ENCODE peak calls at places on chromosome 1, in eight cellular contexts. T is substantia nigra, U is KBM-7, O is A172, M is NCI-H187 treated with DMSO at 0.1 percent for 48 hours, W is progenitor cell of endocrine pancreas, V is neural crest cell, F is HFFc6. K is an unnamed sample.
A peak's percentile ranks its signal among the peaks of the same experiment; 100 is the strongest.

GRCh38 chr1:154956557-154956956 is 658 bp upstream of the PBXIP1 start:
- DNase-seq in W (no peak), U (no peak), T (no peak), V (no peak), M (no peak), O (no peak), F (no peak), K (no peak)

GRCh38 chr1:169119405-169119804 is 12.9 kb downstream of the ATP1B1 start:
- DNase-seq in F (peak; percentile 67), W (no peak), O (peak; percentile 88), V (no peak), U (no peak), T (no peak), M (no peak), K (peak; percentile 33)

GRCh38 chr1:24921938-24922662 is 8.0 kb downstream of the RUNX3 start:
- DNase-seq in T (no peak), M (no peak), W (no peak), V (no peak), U (no peak), O (no peak), F (no peak), K (no peak)

GRCh38 chr1:204941415-204942338 is 71.0 kb downstream of the NFASC start:
- DNase-seq in U (peak; percentile 71), W (peak; percentile 71), F (peak; percentile 37), M (peak; percentile 11), V (peak; percentile 82), O (peak; percentile 70), T (peak; percentile 33), K (peak; percentile 48)

GRCh38 chr1:181551249-181551648 is 67.9 kb downstream of the CACNA1E start:
- DNase-seq in O (no peak), W (no peak), M (peak; percentile 13), T (peak; percentile 33), F (no peak), V (peak; percentile 14), U (no peak), K (no peak)

GRCh38 chr1:184890539-184890973 is 83.8 kb downstream of the NIBAN1 start:
- DNase-seq in W (no peak), U (no peak), F (peak; percentile 75), M (no peak), V (no peak), T (no peak), O (peak; percentile 42), K (no peak)

GRCh38 chr1:168629466-168629865 is 53.1 kb downstream of the XCL1 start:
- DNase-seq in M (no peak), V (no peak), U (no peak), T (no peak), W (no peak), O (peak; percentile 26), F (no peak), K (no peak)

GRCh38 chr1:34460193-34460592 is 283.5 kb downstream of the C1orf94 start:
- DNase-seq in M (no peak), W (peak; percentile 23), F (no peak), V (peak; percentile 51), T (no peak), O (peak; percentile 8), U (peak; percentile 17), K (peak; percentile 25)

GRCh38 chr1:111439461-111440351 is 9.3 kb downstream of the WDR77 start:
- DNase-seq in U (no peak), V (no peak), M (no peak), O (no peak), T (no peak), F (no peak), W (no peak), K (no peak)

GRCh38 chr1:88661951-88662664 is 22.0 kb upstream of the PKN2 start:
- DNase-seq in W (no peak), U (no peak), M (no peak), V (no peak), O (no peak), F (no peak), T (no peak), K (no peak)

GRCh38 chr1:24572301-24572700 is 16.4 kb downstream of the NCMAP start:
- DNase-seq in F (no peak), T (no peak), W (no peak), V (no peak), U (no peak), O (no peak), M (no peak), K (no peak)

GRCh38 chr1:233662503-233663105 is 48.7 kb downstream of the KCNK1 start:
- DNase-seq in O (no peak), V (no peak), W (no peak), U (no peak), T (no peak), M (no peak), F (no peak), K (no peak)

GRCh38 chr1:26555550-26555981 is 26.0 kb downstream of the RPS6KA1 start:
- DNase-seq in F (no peak), V (peak; percentile 59), O (no peak), M (no peak), T (peak; percentile 77), U (peak; percentile 73), W (no peak), K (peak; percentile 33)

GRCh38 chr1:172708452-172708851 is 49.5 kb downstream of the FASLG start:
- DNase-seq in O (no peak), M (no peak), W (no peak), T (no peak), V (no peak), U (no peak), F (no peak), K (peak; percentile 47)

GRCh38 chr1:3545363-3546047 is 65.8 kb downstream of the MEGF6 start:
- DNase-seq in U (no peak), O (no peak), V (no peak), F (no peak), W (no peak), M (no peak), T (no peak), K (no peak)

GRCh38 chr1:5333326-5333725 is 658.9 kb downstream of the NPHP4 start:
- DNase-seq in U (no peak), T (no peak), M (no peak), V (no peak), O (no peak), F (no peak), W (no peak), K (peak; percentile 43)

GRCh38 chr1:15741183-15741850 is 982 bp upstream of the TMEM82 start:
- DNase-seq in O (peak; percentile 37), F (peak; percentile 62), M (peak; percentile 36), T (peak; percentile 8), V (peak; percentile 53), U (peak; percentile 76), W (peak; percentile 78), K (peak; percentile 85)

GRCh38 chr1:168470821-168471473 is 72.8 kb downstream of the XCL2 start:
- DNase-seq in O (peak; percentile 97), W (no peak), V (no peak), F (peak; percentile 94), T (no peak), M (no peak), U (peak; percentile 42), K (peak; percentile 23)

GRCh38 chr1:1429671-1430073 is 5.8 kb upstream of the VWA1 start:
- DNase-seq in F (no peak), U (no peak), W (no peak), V (no peak), M (no peak), O (no peak), T (no peak), K (no peak)

GRCh38 chr1:216958569-216958968 is 235.3 kb upstream of the ESRRG start:
- DNase-seq in M (no peak), U (no peak), W (no peak), F (no peak), V (no peak), T (no peak), O (no peak), K (no peak)

GRCh38 chr1:4529579-4530445 is 124.6 kb upstream of the AJAP1 start:
- DNase-seq in W (no peak), T (no peak), M (peak; percentile 27), O (no peak), U (no peak), V (no peak), F (no peak), K (peak; percentile 57)

GRCh38 chr1:2625311-2625710 is 7.5 kb downstream of the MMEL1 start:
- DNase-seq in F (no peak), M (no peak), W (no peak), V (no peak), T (no peak), U (no peak), O (no peak), K (no peak)

GRCh38 chr1:29256979-29257804 is 20.9 kb downstream of the PTPRU start:
- DNase-seq in W (no peak), O (peak; percentile 35), T (no peak), F (no peak), M (no peak), V (no peak), U (no peak), K (no peak)

GRCh38 chr1:117670996-117671780 is 65.3 kb downstream of the TENT5C start:
- DNase-seq in O (no peak), W (no peak), T (no peak), M (no peak), F (no peak), U (no peak), V (no peak), K (no peak)

GRCh38 chr1:95699274-95699953 is 465.4 kb downstream of the RWDD3 start:
- DNase-seq in F (no peak), V (no peak), W (no peak), O (no peak), U (no peak), T (no peak), M (no peak), K (no peak)

GRCh38 chr1:155834296-155834926 is 22.6 kb downstream of the GON4L start:
- DNase-seq in M (no peak), F (peak; percentile 49), W (no peak), U (peak; percentile 27), O (peak; percentile 62), T (no peak), V (no peak), K (no peak)

GRCh38 chr1:209585672-209586071 is 2.2 kb downstream of the CAMK1G start:
- DNase-seq in V (peak; percentile 33), F (peak; percentile 56), M (no peak), T (peak; percentile 11), O (no peak), U (no peak), W (peak; percentile 51), K (peak; percentile 42)

GRCh38 chr1:1132928-1133750 is 17.2 kb upstream of the C1orf159 start:
- DNase-seq in W (no peak), F (no peak), M (no peak), V (no peak), O (no peak), U (no peak), T (no peak), K (no peak)

GRCh38 chr1:114353233-114353632 is 157.8 kb downstream of the TRIM33 start:
- DNase-seq in F (peak; percentile 47), T (no peak), M (no peak), V (no peak), W (no peak), U (peak; percentile 54), O (peak; percentile 21), K (no peak)

GRCh38 chr1:169701261-169701802 is 10.1 kb downstream of the SELL start:
- DNase-seq in V (no peak), F (no peak), U (no peak), T (no peak), W (no peak), O (no peak), M (no peak), K (no peak)

GRCh38 chr1:241156231-241156965 is 200.6 kb downstream of the RGS7 start:
- DNase-seq in O (peak; percentile 87), U (no peak), T (no peak), F (no peak), V (no peak), M (no peak), W (no peak), K (peak; percentile 63)

GRCh38 chr1:39625009-39625408 is 14.4 kb downstream of the HEYL start:
- DNase-seq in V (no peak), M (no peak), F (no peak), O (no peak), W (no peak), U (no peak), T (no peak), K (no peak)

GRCh38 chr1:226648421-226648820 is 90.7 kb downstream of the ITPKB start:
- DNase-seq in U (no peak), V (no peak), F (no peak), M (no peak), O (no peak), T (no peak), W (no peak), K (no peak)

GRCh38 chr1:59107516-59107915 is 189.4 kb upstream of the FGGY start:
- DNase-seq in W (no peak), U (no peak), O (no peak), F (no peak), V (no peak), M (no peak), T (no peak), K (no peak)